ENCODE peak calls at places on chromosomes 12 and 14, in ten cellular contexts. T is uterus, S is WTC11, Z is B cell, E is astrocyte, F is activated B cell treated with CpG ODN at 0.5 μM for 24 hours, Q is PC-3, X is transverse colon, J is retinal pigment epithelial cell, R is choroid plexus epithelial cell. H is an unnamed sample.

GRCh38 chr14:50766338-50766886 is 64.5 kb downstream of the NIN start:
- DNase-seq in T (no peak), E (peak; percentile 20), Z (no peak), F (no peak), S (no peak), Q (no peak), J (peak; percentile 62), X (no peak), R (peak; percentile 79), H (no peak)

GRCh38 chr12:13362260-13362841 is 165.8 kb downstream of the EMP1 start:
- DNase-seq in J (peak; percentile 7), S (peak; percentile 80), R (peak; percentile 67), Q (peak; percentile 77), X (peak; percentile 82), F (peak; percentile 33), T (no peak), E (peak; percentile 13), Z (peak; percentile 58), H (peak; percentile 58)

GRCh38 chr14:68651652-68652432 is 141.0 kb downstream of the ZFP36L1 start:
- DNase-seq in Q (no peak), R (no peak), T (peak; percentile 74), J (peak; percentile 75), Z (no peak), E (no peak), F (no peak), X (no peak), S (no peak), H (no peak)

GRCh38 chr14:23045419-23046357 is 3.7 kb downstream of the PSMB11 start:
- DNase-seq in R (no peak), Z (no peak), T (no peak), Q (no peak), J (no peak), X (no peak), F (no peak), E (no peak), S (no peak), H (no peak)

GRCh38 chr12:105492591-105492990 is 162.1 kb downstream of the C12orf75 start:
- DNase-seq in S (no peak), E (peak; percentile 96), J (no peak), Q (no peak), R (peak; percentile 64), X (no peak), T (no peak), F (no peak), Z (no peak), H (no peak)

GRCh38 chr14:69558774-69559173 is 15.9 kb downstream of the CCDC177 start:
- DNase-seq in Z (no peak), R (no peak), X (no peak), F (no peak), Q (no peak), S (no peak), J (no peak), E (no peak), T (no peak), H (no peak)

GRCh38 chr12:13252024-13252423 is 55.5 kb downstream of the EMP1 start:
- DNase-seq in Z (no peak), R (no peak), S (no peak), E (no peak), Q (no peak), T (no peak), J (no peak), X (no peak), F (no peak), H (no peak)

GRCh38 chr12:7061138-7061537 is 620 bp downstream of the C1S start:
- DNase-seq in E (no peak), T (peak; percentile 36), J (no peak), X (no peak), Q (no peak), S (no peak), F (no peak), Z (no peak), R (no peak), H (no peak)

GRCh38 chr14:65011559-65011958 is 24.9 kb downstream of the FNTB start:
- DNase-seq in J (no peak), T (no peak), S (no peak), F (no peak), R (no peak), X (no peak), Z (no peak), Q (no peak), E (no peak), H (no peak)

GRCh38 chr12:119744900-119745606 is 77.1 kb downstream of the PRKAB1 start:
- DNase-seq in Z (no peak), X (no peak), Q (no peak), E (no peak), J (no peak), S (no peak), R (no peak), T (no peak), F (no peak), H (no peak)

GRCh38 chr12:39764944-39765560 is 145.4 kb upstream of the ABCD2 start:
- DNase-seq in T (no peak), R (peak; percentile 77), Q (peak; percentile 58), F (no peak), X (no peak), J (peak; percentile 5), E (peak; percentile 36), S (no peak), Z (no peak), H (no peak)

GRCh38 chr12:12226187-12226586 is 40.7 kb downstream of the LRP6 start:
- DNase-seq in S (no peak), X (no peak), J (no peak), T (no peak), R (no peak), Q (no peak), E (no peak), Z (no peak), F (no peak), H (no peak)

GRCh38 chr12:105841880-105842279 is 296.9 kb downstream of the NUAK1 start:
- DNase-seq in T (no peak), Z (no peak), Q (no peak), S (no peak), F (no peak), X (no peak), E (no peak), J (no peak), R (no peak), H (no peak)

GRCh38 chr14:89032086-89032649 is 207.7 kb downstream of the TTC8 start:
- DNase-seq in J (no peak), R (no peak), E (no peak), F (no peak), T (no peak), Q (no peak), Z (no peak), S (peak; percentile 25), X (no peak), H (no peak)

GRCh38 chr12:50483488-50483887 is 21.3 kb upstream of the DIP2B start:
- DNase-seq in Z (no peak), F (no peak), J (no peak), T (no peak), X (no peak), S (no peak), E (no peak), Q (no peak), R (no peak), H (no peak)

GRCh38 chr14:92726933-92727262 is 21.5 kb downstream of the LGMN start:
- DNase-seq in J (no peak), E (no peak), Z (no peak), F (no peak), R (no peak), Q (no peak), X (no peak), T (no peak), S (no peak), H (no peak)

GRCh38 chr14:90756755-90757345 is 59.4 kb downstream of the TTC7B start:
- DNase-seq in S (peak; percentile 62), F (no peak), E (no peak), R (no peak), Q (no peak), X (no peak), Z (no peak), T (no peak), J (no peak), H (no peak)

GRCh38 chr12:53190108-53190729 is 9.5 kb upstream of the CSAD start:
- DNase-seq in S (peak; percentile 78), F (no peak), R (peak; percentile 79), X (peak; percentile 44), T (peak; percentile 69), Z (peak; percentile 67), E (peak; percentile 37), J (no peak), Q (peak; percentile 52), H (peak; percentile 68)

GRCh38 chr14:29668201-29668600 is 259.4 kb downstream of the PRKD1 start:
- DNase-seq in T (no peak), X (no peak), E (peak; percentile 14), Z (no peak), R (no peak), J (no peak), F (no peak), S (no peak), Q (no peak), H (no peak)

GRCh38 chr12:48084066-48084465 is 21.8 kb downstream of the SENP1 start:
- DNase-seq in Q (peak; percentile 25), F (no peak), E (no peak), S (no peak), Z (no peak), X (no peak), R (peak; percentile 62), J (no peak), T (no peak), H (no peak)
- TF ChIP-seq CTCF in Q (peak; percentile 51), F (no peak), E (no peak), S (no peak), Z (peak; percentile 35), X (no peak), R (peak; percentile 41), J (no peak), T (peak; percentile 39), H (no peak)

DNA sequence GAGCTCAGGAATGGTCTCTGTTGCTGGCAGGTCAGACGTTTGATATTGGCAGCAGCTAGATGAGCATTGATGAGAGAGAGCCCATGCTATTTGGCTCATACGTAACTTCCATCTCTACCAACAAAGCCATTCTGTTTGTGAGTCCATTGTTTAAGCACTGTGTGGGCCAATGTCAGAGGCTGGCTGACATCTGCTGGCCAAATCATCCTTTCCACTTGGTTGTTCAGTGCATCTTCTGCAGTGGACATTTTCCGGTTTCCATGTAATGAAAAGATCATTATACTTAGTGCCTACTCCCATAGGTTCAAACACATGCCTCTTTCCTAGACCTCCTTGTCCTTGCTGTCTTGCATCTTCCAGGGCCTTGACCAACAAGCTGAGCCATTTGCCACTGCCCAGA is 59.2 kb downstream of the IFT81 start:
- DNase-seq in Q (no peak), T (no peak), J (no peak), X (no peak), E (no peak), F (no peak), S (no peak), R (no peak), Z (no peak), H (no peak)
- TF ChIP-seq CTCF in Q (no peak), T (no peak), J (no peak), X (no peak), E (no peak), F (no peak), S (no peak), R (no peak), Z (no peak), H (no peak)

GRCh38 chr14:31456841-31457664 is at the start of gene DTD2:
- DNase-seq in R (peak; percentile 97), T (peak; percentile 95), E (peak; percentile 81), X (peak; percentile 96), Z (peak; percentile 92), F (peak; percentile 82), J (peak; percentile 83), Q (peak; percentile 99), S (peak; percentile 93), H (peak; percentile 96)
- TF ChIP-seq CTCF in R (no peak), T (no peak), E (no peak), X (no peak), Z (no peak), F (no peak), J (no peak), Q (no peak), S (no peak), H (peak; percentile 28)

GRCh38 chr12:93571360-93571853 is 1.1 kb upstream of the SOCS2 start:
- DNase-seq in T (peak; percentile 87), E (peak; percentile 31), X (peak; percentile 78), S (peak; percentile 88), R (peak; percentile 51), F (peak; percentile 49), Q (peak; percentile 63), Z (peak; percentile 59), J (no peak), H (peak; percentile 73)
- TF ChIP-seq CTCF in T (peak; percentile 53), E (no peak), X (peak; percentile 33), S (no peak), R (peak; percentile 39), F (no peak), Q (peak; percentile 40), Z (peak; percentile 24), J (peak; percentile 23), H (peak; percentile 38)

H was measured in GM13976.